ENCODE peak calls at places on chromosomes 16 and 17, in six cellular contexts. X is left ventricle myocardium inferior, T is endothelial cell of umbilical vein, Q is stomach, M is GM12865, D is AG04450. S is an unnamed sample.

GRCh38 chr17:8162997-8163977 is 539 bp upstream of the VAMP2 start:
- DNase-seq in X (peak), T (peak), Q (no peak), M (no peak), D (no peak), S (no peak)

GRCh38 chr16:56481468-56482112 is 30.2 kb downstream of the OGFOD1 start:
- DNase-seq in X (no peak), T (no peak), Q (no peak), M (no peak), D (no peak), S (no peak)

GRCh38 chr17:67853703-67854102 is 28.4 kb downstream of the BPTF start:
- DNase-seq in X (no peak), T (no peak), Q (no peak), M (no peak), D (no peak), S (no peak)

GRCh38 chr17:12386240-12386639 is 279.4 kb upstream of the MYOCD start:
- DNase-seq in X (no peak), T (no peak), Q (no peak), M (no peak), D (no peak), S (no peak)

GRCh38 chr17:73494955-73495349 is 149.3 kb downstream of the SDK2 start:
- DNase-seq in X (no peak), T (no peak), Q (no peak), M (no peak), D (no peak), S (no peak)

GRCh38 chr17:17510456-17511292 is 14.5 kb upstream of the RASD1 start:
- DNase-seq in X (peak), T (no peak), Q (no peak), M (no peak), D (no peak), S (no peak)

GRCh38 chr17:67588326-67588725 is 129.4 kb upstream of the NOL11 start:
- DNase-seq in X (no peak), T (no peak), Q (no peak), M (no peak), D (no peak), S (no peak)

GRCh38 chr16:25716186-25716585 is 24.4 kb downstream of the HS3ST4 start:
- DNase-seq in X (no peak), T (no peak), Q (no peak), M (no peak), D (no peak), S (no peak)

GRCh38 chr16:11315499-11315898 is 29.8 kb upstream of the RMI2 start:
- DNase-seq in X (no peak), T (no peak), Q (no peak), M (no peak), D (no peak), S (peak)

GRCh38 chr16:4053663-4054479 is 62.4 kb downstream of the ADCY9 start:
- DNase-seq in X (peak), T (peak), Q (peak), M (no peak), D (peak), S (no peak)

GRCh38 chr16:75238132-75238852 is 13.1 kb downstream of the BCAR1 start:
- DNase-seq in X (peak), T (no peak), Q (peak), M (no peak), D (peak), S (peak)

GRCh38 chr17:46949291-46950174 is 26.6 kb downstream of the GOSR2 start:
- DNase-seq in X (no peak), T (no peak), Q (no peak), M (no peak), D (no peak), S (no peak)

GRCh38 chr16:17305694-17306093 is 165.1 kb downstream of the XYLT1 start:
- DNase-seq in X (no peak), T (no peak), Q (no peak), M (peak), D (no peak), S (no peak)

GRCh38 chr17:44623070-44623725 is 33.1 kb upstream of the MEIOC start:
- DNase-seq in X (no peak), T (no peak), Q (no peak), M (no peak), D (no peak), S (no peak)

GRCh38 chr16:24950275-24950674 is 64.9 kb downstream of the ARHGAP17 start:
- DNase-seq in X (no peak), T (no peak), Q (no peak), M (no peak), D (peak), S (no peak)

GRCh38 chr17:71975331-71975801 is 145.5 kb upstream of the SOX9 start:
- DNase-seq in X (peak), T (no peak), Q (no peak), M (no peak), D (peak), S (no peak)

GRCh38 chr17:27245230-27245696 is 48.7 kb upstream of the WSB1 start:
- DNase-seq in X (peak), T (peak), Q (peak), M (peak), D (peak), S (peak)

GRCh38 chr17:45222273-45222993 is 748 bp downstream of the FMNL1 start:
- DNase-seq in X (no peak), T (no peak), Q (no peak), M (peak), D (no peak), S (no peak)

GRCh38 chr17:44203731-44204452 is 4.2 kb upstream of the ATXN7L3 start:
- DNase-seq in X (no peak), T (peak), Q (no peak), M (peak), D (no peak), S (peak)

GRCh38 chr16:25126820-25127232 is 15.3 kb downstream of the LCMT1 start:
- DNase-seq in X (no peak), T (peak), Q (no peak), M (peak), D (peak), S (no peak)

GRCh38 chr17:81932333-81932983 is 4.6 kb downstream of the PYCR1 start:
- DNase-seq in X (no peak), T (no peak), Q (no peak), M (no peak), D (no peak), S (no peak)

GRCh38 chr17:41140360-41141132 is at the start of gene KRTAP4-6:
- DNase-seq in X (no peak), T (no peak), Q (no peak), M (no peak), D (peak), S (no peak)

GRCh38 chr16:50495673-50496072 is 52.5 kb upstream of the NKD1 start:
- DNase-seq in X (no peak), T (no peak), Q (no peak), M (no peak), D (no peak), S (no peak)

GRCh38 chr17:66946251-66946650 is 18.3 kb upstream of the CACNG4 start:
- DNase-seq in X (no peak), T (no peak), Q (no peak), M (no peak), D (no peak), S (no peak)

GRCh38 chr17:17032131-17032692 is 10.0 kb upstream of the MPRIP start:
- DNase-seq in X (peak), T (peak), Q (peak), M (no peak), D (no peak), S (no peak)

GRCh38 chr16:70254965-70255286 is 3.2 kb upstream of the EXOSC6 start:
- DNase-seq in X (no peak), T (no peak), Q (no peak), M (no peak), D (no peak), S (no peak)

GRCh38 chr16:27193300-27193990 is 9.9 kb upstream of the KDM8 start:
- DNase-seq in X (no peak), T (no peak), Q (no peak), M (no peak), D (no peak), S (no peak)
- TF ChIP-seq CTCF in X (no peak), T (no peak), Q (no peak), M (no peak), D (peak), S (no peak)

DNA sequence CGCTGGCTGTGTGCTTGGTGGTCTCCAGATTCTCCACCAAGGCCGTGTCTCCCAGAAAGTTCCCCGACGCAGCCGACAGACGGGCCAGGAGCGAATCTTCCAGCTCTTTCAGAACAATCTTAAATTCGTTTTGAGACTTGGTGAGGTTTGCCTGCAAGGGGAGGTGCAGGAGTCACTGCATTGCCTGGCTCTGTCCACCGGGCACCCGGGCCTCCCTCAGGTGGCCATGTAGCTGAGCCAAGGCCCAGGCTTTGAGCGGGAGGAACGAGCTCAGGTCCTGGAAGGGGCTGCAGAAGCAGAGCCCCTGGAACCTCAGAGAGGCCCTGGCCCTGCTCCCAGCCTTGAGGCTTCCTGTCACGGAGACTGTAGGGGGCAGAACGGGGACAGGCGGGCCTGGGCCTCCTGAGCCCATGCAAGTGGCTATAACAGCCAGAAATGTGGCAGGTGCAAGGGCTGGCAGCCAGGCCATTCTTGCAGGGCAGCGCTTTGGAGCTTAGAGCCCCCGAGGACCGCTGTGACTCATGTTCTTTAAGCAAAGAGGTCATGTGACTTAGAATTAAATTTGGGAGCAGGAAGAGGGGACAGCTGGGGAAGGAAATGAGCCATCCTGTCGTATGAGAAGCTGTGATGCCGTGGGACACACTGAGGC is 72.4 kb downstream of the PGS1 start:
- DNase-seq in X (no peak), T (no peak), Q (no peak), M (no peak), D (no peak), S (no peak)
- TF ChIP-seq CTCF in X (no peak), T (no peak), Q (no peak), M (no peak), D (no peak), S (no peak)

GRCh38 chr17:13619462-13619861 is 17.7 kb upstream of the HS3ST3A1 start:
- DNase-seq in X (no peak), T (no peak), Q (no peak), M (no peak), D (no peak), S (no peak)
- TF ChIP-seq CTCF in X (no peak), T (no peak), Q (no peak), M (no peak), D (no peak), S (no peak)

GRCh38 chr16:88195911-88196465 is 186.8 kb upstream of the ZNF469 start:
- DNase-seq in X (no peak), T (no peak), Q (no peak), M (no peak), D (no peak), S (no peak)

GRCh38 chr16:88192601-88193000 is 190.2 kb upstream of the ZNF469 start:
- DNase-seq in X (no peak), T (no peak), Q (no peak), M (no peak), D (no peak), S (no peak)

GRCh38 chr16:88196471-88197400 is 186.0 kb upstream of the ZNF469 start:
- DNase-seq in X (no peak), T (no peak), Q (no peak), M (no peak), D (no peak), S (no peak)

GRCh38 chr16:88195021-88195581 is 187.7 kb upstream of the ZNF469 start:
- DNase-seq in X (no peak), T (no peak), Q (no peak), M (no peak), D (no peak), S (no peak)

GRCh38 chr16:88194397-88195020 is 188.2 kb upstream of the ZNF469 start:
- DNase-seq in X (no peak), T (no peak), Q (no peak), M (no peak), D (no peak), S (no peak)
- TF ChIP-seq CTCF in X (no peak), T (no peak), Q (no peak), M (no peak), D (no peak), S (peak)

DNA sequence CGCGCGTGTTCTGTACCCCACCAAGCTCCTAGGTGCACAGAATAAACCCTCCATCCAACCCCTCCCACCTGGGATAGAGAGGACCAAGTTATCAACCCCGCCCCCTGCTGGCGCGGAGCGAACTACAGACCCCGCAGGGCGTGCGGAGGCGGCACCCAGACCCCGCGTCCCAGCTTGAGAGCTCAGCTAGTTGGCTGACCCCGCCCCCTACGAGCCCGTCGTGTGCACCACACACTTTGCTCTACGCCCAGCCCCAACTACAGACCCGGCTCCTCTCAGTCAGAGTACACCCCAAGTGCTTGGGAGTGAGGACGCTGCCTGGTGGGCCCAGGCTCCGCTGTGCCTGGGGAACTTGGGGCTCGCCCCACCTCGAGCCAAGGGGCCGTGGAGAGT is 1.5 kb downstream of the GRIN2A start:
- DNase-seq in X (no peak), T (no peak), Q (no peak), M (peak), D (no peak), S (peak)
- TF ChIP-seq CTCF in X (peak), T (peak), Q (no peak), M (peak), D (no peak), S (peak)